ENCODE peak calls at places on chromosomes 2 and 18, in nine cellular contexts. One of them, this sample, is unnamed.

GRCh38 chr2:128580988-128581848 is 262.6 kb upstream of the HS6ST1 start:
- DNase-seq in ovary: no peak
- DNase-seq in CD4-positive, CD25-positive, alpha-beta regulatory T cell: no peak
- DNase-seq in CD8-positive, alpha-beta memory T cell: no peak
- DNase-seq in aorta: no peak
- DNase-seq in coronary artery: no peak
- DNase-seq in GM23248: no peak
- DNase-seq in brain microvascular endothelial cell: no peak
- DNase-seq in left ventricle myocardium inferior: no peak
- DNase-seq in this sample: no peak

GRCh38 chr2:111117666-111118454 is 2.9 kb upstream of the BCL2L11 start:
- DNase-seq in ovary: peak; percentile 42
- DNase-seq in CD4-positive, CD25-positive, alpha-beta regulatory T cell: no peak
- DNase-seq in CD8-positive, alpha-beta memory T cell: no peak
- DNase-seq in aorta: peak; percentile 82
- DNase-seq in coronary artery: no peak
- DNase-seq in GM23248: peak; percentile 74
- DNase-seq in brain microvascular endothelial cell: peak; percentile 68
- DNase-seq in left ventricle myocardium inferior: peak; percentile 36
- DNase-seq in this sample: no peak

GRCh38 chr18:51751901-51752300 is 554.4 kb upstream of the MEX3C start:
- DNase-seq in ovary: no peak
- DNase-seq in CD4-positive, CD25-positive, alpha-beta regulatory T cell: no peak
- DNase-seq in CD8-positive, alpha-beta memory T cell: no peak
- DNase-seq in aorta: no peak
- DNase-seq in coronary artery: no peak
- DNase-seq in GM23248: peak; percentile 2
- DNase-seq in brain microvascular endothelial cell: no peak
- DNase-seq in left ventricle myocardium inferior: no peak
- DNase-seq in this sample: no peak

GRCh38 chr2:46647041-46647440 is 167.7 kb downstream of the TMEM247 start:
- DNase-seq in ovary: no peak
- DNase-seq in CD4-positive, CD25-positive, alpha-beta regulatory T cell: no peak
- DNase-seq in CD8-positive, alpha-beta memory T cell: no peak
- DNase-seq in aorta: no peak
- DNase-seq in coronary artery: no peak
- DNase-seq in GM23248: no peak
- DNase-seq in brain microvascular endothelial cell: no peak
- DNase-seq in left ventricle myocardium inferior: no peak
- DNase-seq in this sample: no peak

GRCh38 chr2:148560501-148560900 is 84.0 kb upstream of the EPC2 start:
- DNase-seq in ovary: no peak
- DNase-seq in CD4-positive, CD25-positive, alpha-beta regulatory T cell: no peak
- DNase-seq in CD8-positive, alpha-beta memory T cell: no peak
- DNase-seq in aorta: no peak
- DNase-seq in coronary artery: no peak
- DNase-seq in GM23248: no peak
- DNase-seq in brain microvascular endothelial cell: no peak
- DNase-seq in left ventricle myocardium inferior: no peak
- DNase-seq in this sample: no peak

GRCh38 chr2:10342245-10342951 is 39.7 kb downstream of the HPCAL1 start:
- DNase-seq in ovary: no peak
- DNase-seq in CD4-positive, CD25-positive, alpha-beta regulatory T cell: no peak
- DNase-seq in CD8-positive, alpha-beta memory T cell: no peak
- DNase-seq in aorta: peak; percentile 70
- DNase-seq in coronary artery: no peak
- DNase-seq in GM23248: peak; percentile 43
- DNase-seq in brain microvascular endothelial cell: no peak
- DNase-seq in left ventricle myocardium inferior: no peak
- DNase-seq in this sample: peak; percentile 70

GRCh38 chr2:112692914-112693313 is 27.9 kb upstream of the NT5DC4 start:
- DNase-seq in ovary: no peak
- DNase-seq in CD4-positive, CD25-positive, alpha-beta regulatory T cell: no peak
- DNase-seq in CD8-positive, alpha-beta memory T cell: no peak
- DNase-seq in aorta: no peak
- DNase-seq in coronary artery: no peak
- DNase-seq in GM23248: peak; percentile 51
- DNase-seq in brain microvascular endothelial cell: no peak
- DNase-seq in left ventricle myocardium inferior: no peak
- DNase-seq in this sample: no peak

GRCh38 chr2:29269095-29270090 is 154.2 kb downstream of the CLIP4 start:
- DNase-seq in ovary: no peak
- DNase-seq in CD4-positive, CD25-positive, alpha-beta regulatory T cell: no peak
- DNase-seq in CD8-positive, alpha-beta memory T cell: no peak
- DNase-seq in aorta: no peak
- DNase-seq in coronary artery: peak; percentile 49
- DNase-seq in GM23248: no peak
- DNase-seq in brain microvascular endothelial cell: no peak
- DNase-seq in left ventricle myocardium inferior: no peak
- DNase-seq in this sample: peak; percentile 15

GRCh38 chr2:47072728-47073191 is 82.3 kb downstream of the STPG4 start:
- DNase-seq in ovary: peak; percentile 61
- DNase-seq in CD4-positive, CD25-positive, alpha-beta regulatory T cell: no peak
- DNase-seq in CD8-positive, alpha-beta memory T cell: peak; percentile 6
- DNase-seq in aorta: no peak
- DNase-seq in coronary artery: no peak
- DNase-seq in GM23248: no peak
- DNase-seq in brain microvascular endothelial cell: no peak
- DNase-seq in left ventricle myocardium inferior: peak; percentile 63
- DNase-seq in this sample: no peak

GRCh38 chr18:73791081-73791480 is 356.6 kb downstream of the FBXO15 start:
- DNase-seq in ovary: no peak
- DNase-seq in CD4-positive, CD25-positive, alpha-beta regulatory T cell: no peak
- DNase-seq in CD8-positive, alpha-beta memory T cell: no peak
- DNase-seq in aorta: no peak
- DNase-seq in coronary artery: no peak
- DNase-seq in GM23248: peak; percentile 35
- DNase-seq in brain microvascular endothelial cell: no peak
- DNase-seq in left ventricle myocardium inferior: no peak
- DNase-seq in this sample: no peak

GRCh38 chr2:25453199-25453903 is 111.6 kb upstream of the DNMT3A start:
- DNase-seq in ovary: no peak
- DNase-seq in CD4-positive, CD25-positive, alpha-beta regulatory T cell: no peak
- DNase-seq in CD8-positive, alpha-beta memory T cell: no peak
- DNase-seq in aorta: no peak
- DNase-seq in coronary artery: no peak
- DNase-seq in GM23248: peak; percentile 48
- DNase-seq in brain microvascular endothelial cell: no peak
- DNase-seq in left ventricle myocardium inferior: no peak
- DNase-seq in this sample: no peak

GRCh38 chr2:104969564-104969963 is 68.3 kb upstream of the MRPS9 start:
- DNase-seq in ovary: no peak
- DNase-seq in CD4-positive, CD25-positive, alpha-beta regulatory T cell: no peak
- DNase-seq in CD8-positive, alpha-beta memory T cell: no peak
- DNase-seq in aorta: no peak
- DNase-seq in coronary artery: no peak
- DNase-seq in GM23248: no peak
- DNase-seq in brain microvascular endothelial cell: no peak
- DNase-seq in left ventricle myocardium inferior: no peak
- DNase-seq in this sample: no peak

GRCh38 chr18:31587538-31587937 is 4.1 kb upstream of the TTR start:
- DNase-seq in ovary: no peak
- DNase-seq in CD4-positive, CD25-positive, alpha-beta regulatory T cell: no peak
- DNase-seq in CD8-positive, alpha-beta memory T cell: no peak
- DNase-seq in aorta: no peak
- DNase-seq in coronary artery: no peak
- DNase-seq in GM23248: no peak
- DNase-seq in brain microvascular endothelial cell: no peak
- DNase-seq in left ventricle myocardium inferior: no peak
- DNase-seq in this sample: no peak

GRCh38 chr18:79502785-79503184 is 107.1 kb downstream of the NFATC1 start:
- DNase-seq in ovary: no peak
- DNase-seq in CD4-positive, CD25-positive, alpha-beta regulatory T cell: no peak
- DNase-seq in CD8-positive, alpha-beta memory T cell: no peak
- DNase-seq in aorta: no peak
- DNase-seq in coronary artery: no peak
- DNase-seq in GM23248: peak; percentile 58
- DNase-seq in brain microvascular endothelial cell: no peak
- DNase-seq in left ventricle myocardium inferior: no peak
- DNase-seq in this sample: no peak

GRCh38 chr2:222572264-222572721 is 83.6 kb downstream of the FARSB start:
- DNase-seq in ovary: no peak
- DNase-seq in CD4-positive, CD25-positive, alpha-beta regulatory T cell: no peak
- DNase-seq in CD8-positive, alpha-beta memory T cell: no peak
- DNase-seq in aorta: no peak
- DNase-seq in coronary artery: no peak
- DNase-seq in GM23248: no peak
- DNase-seq in brain microvascular endothelial cell: peak; percentile 10
- DNase-seq in left ventricle myocardium inferior: no peak
- DNase-seq in this sample: no peak

GRCh38 chr2:31002510-31002909 is 135.7 kb downstream of the GALNT14 start:
- DNase-seq in ovary: no peak
- DNase-seq in CD4-positive, CD25-positive, alpha-beta regulatory T cell: no peak
- DNase-seq in CD8-positive, alpha-beta memory T cell: no peak
- DNase-seq in aorta: no peak
- DNase-seq in coronary artery: no peak
- DNase-seq in GM23248: no peak
- DNase-seq in brain microvascular endothelial cell: no peak
- DNase-seq in left ventricle myocardium inferior: no peak
- DNase-seq in this sample: no peak

GRCh38 chr2:162582357-162582798 is 238.4 kb downstream of the GCA start:
- DNase-seq in ovary: no peak
- DNase-seq in CD4-positive, CD25-positive, alpha-beta regulatory T cell: no peak
- DNase-seq in CD8-positive, alpha-beta memory T cell: no peak
- DNase-seq in aorta: no peak
- DNase-seq in coronary artery: no peak
- DNase-seq in GM23248: no peak
- DNase-seq in brain microvascular endothelial cell: peak; percentile 54
- DNase-seq in left ventricle myocardium inferior: no peak
- DNase-seq in this sample: no peak

GRCh38 chr18:14767474-14767873 is 19.5 kb downstream of the ANKRD30B start:
- DNase-seq in ovary: no peak
- DNase-seq in CD4-positive, CD25-positive, alpha-beta regulatory T cell: no peak
- DNase-seq in CD8-positive, alpha-beta memory T cell: no peak
- DNase-seq in aorta: no peak
- DNase-seq in coronary artery: no peak
- DNase-seq in GM23248: no peak
- DNase-seq in brain microvascular endothelial cell: no peak
- DNase-seq in left ventricle myocardium inferior: no peak
- DNase-seq in this sample: no peak

GRCh38 chr2:20667531-20668401 is 822 bp downstream of the GDF7 start:
- DNase-seq in ovary: peak; percentile 36
- DNase-seq in CD4-positive, CD25-positive, alpha-beta regulatory T cell: no peak
- DNase-seq in CD8-positive, alpha-beta memory T cell: no peak
- DNase-seq in aorta: no peak
- DNase-seq in coronary artery: no peak
- DNase-seq in GM23248: no peak
- DNase-seq in brain microvascular endothelial cell: no peak
- DNase-seq in left ventricle myocardium inferior: no peak
- DNase-seq in this sample: no peak

GRCh38 chr2:45275235-45275805 is 266.1 kb upstream of the SIX2 start:
- DNase-seq in ovary: no peak
- DNase-seq in CD4-positive, CD25-positive, alpha-beta regulatory T cell: no peak
- DNase-seq in CD8-positive, alpha-beta memory T cell: no peak
- DNase-seq in aorta: no peak
- DNase-seq in coronary artery: no peak
- DNase-seq in GM23248: peak; percentile 55
- DNase-seq in brain microvascular endothelial cell: peak; percentile 56
- DNase-seq in left ventricle myocardium inferior: no peak
- DNase-seq in this sample: no peak

GRCh38 chr2:45274190-45274926 is 265.1 kb upstream of the SIX2 start:
- DNase-seq in ovary: no peak
- DNase-seq in CD4-positive, CD25-positive, alpha-beta regulatory T cell: no peak
- DNase-seq in CD8-positive, alpha-beta memory T cell: no peak
- DNase-seq in aorta: no peak
- DNase-seq in coronary artery: no peak
- DNase-seq in GM23248: no peak
- DNase-seq in brain microvascular endothelial cell: no peak
- DNase-seq in left ventricle myocardium inferior: no peak
- DNase-seq in this sample: no peak

GRCh38 chr2:45276914-45277313 is 267.7 kb upstream of the SIX2 start:
- DNase-seq in ovary: no peak
- DNase-seq in CD4-positive, CD25-positive, alpha-beta regulatory T cell: no peak
- DNase-seq in CD8-positive, alpha-beta memory T cell: no peak
- DNase-seq in aorta: no peak
- DNase-seq in coronary artery: no peak
- DNase-seq in GM23248: no peak
- DNase-seq in brain microvascular endothelial cell: peak; percentile 18
- DNase-seq in left ventricle myocardium inferior: no peak
- DNase-seq in this sample: no peak

GRCh38 chr2:45273412-45274189 is 264.3 kb upstream of the SIX2 start:
- DNase-seq in ovary: no peak
- DNase-seq in CD4-positive, CD25-positive, alpha-beta regulatory T cell: no peak
- DNase-seq in CD8-positive, alpha-beta memory T cell: no peak
- DNase-seq in aorta: no peak
- DNase-seq in coronary artery: no peak
- DNase-seq in GM23248: no peak
- DNase-seq in brain microvascular endothelial cell: no peak
- DNase-seq in left ventricle myocardium inferior: no peak
- DNase-seq in this sample: no peak

GRCh38 chr2:45275806-45276205 is 266.6 kb upstream of the SIX2 start:
- DNase-seq in ovary: no peak
- DNase-seq in CD4-positive, CD25-positive, alpha-beta regulatory T cell: no peak
- DNase-seq in CD8-positive, alpha-beta memory T cell: no peak
- DNase-seq in aorta: no peak
- DNase-seq in coronary artery: no peak
- DNase-seq in GM23248: no peak
- DNase-seq in brain microvascular endothelial cell: no peak
- DNase-seq in left ventricle myocardium inferior: no peak
- DNase-seq in this sample: no peak
- H3K27ac ChIP-seq in ovary: no peak overlapping the region
- H3K27ac ChIP-seq in CD4-positive, CD25-positive, alpha-beta regulatory T cell: no peak overlapping the region
- H3K27ac ChIP-seq in CD8-positive, alpha-beta memory T cell: no peak overlapping the region
- H3K27ac ChIP-seq in aorta: no peak overlapping the region
- H3K27ac ChIP-seq in coronary artery: no peak overlapping the region
- H3K27ac ChIP-seq in GM23248: no peak overlapping the region
- H3K27ac ChIP-seq in brain microvascular endothelial cell: peak overlapping the region; percentile 8
- H3K27ac ChIP-seq in left ventricle myocardium inferior: no peak overlapping the region
- H3K27ac ChIP-seq in this sample: no peak overlapping the region

GRCh38 chr2:48940606-48941005 is 185.1 kb upstream of the LHCGR start:
- DNase-seq in ovary: no peak
- DNase-seq in CD4-positive, CD25-positive, alpha-beta regulatory T cell: no peak
- DNase-seq in CD8-positive, alpha-beta memory T cell: no peak
- DNase-seq in aorta: no peak
- DNase-seq in coronary artery: no peak
- DNase-seq in GM23248: no peak
- DNase-seq in brain microvascular endothelial cell: peak; percentile 0
- DNase-seq in left ventricle myocardium inferior: no peak
- DNase-seq in this sample: no peak
- H3K27ac ChIP-seq in ovary: no peak overlapping the region
- H3K27ac ChIP-seq in CD4-positive, CD25-positive, alpha-beta regulatory T cell: no peak overlapping the region
- H3K27ac ChIP-seq in CD8-positive, alpha-beta memory T cell: no peak overlapping the region
- H3K27ac ChIP-seq in aorta: no peak overlapping the region
- H3K27ac ChIP-seq in coronary artery: no peak overlapping the region
- H3K27ac ChIP-seq in GM23248: no peak overlapping the region
- H3K27ac ChIP-seq in brain microvascular endothelial cell: no peak overlapping the region
- H3K27ac ChIP-seq in left ventricle myocardium inferior: no peak overlapping the region
- H3K27ac ChIP-seq in this sample: no peak overlapping the region

GRCh38 chr2:241615041-241615440 is 21.9 kb downstream of the THAP4 start:
- DNase-seq in ovary: no peak
- DNase-seq in CD4-positive, CD25-positive, alpha-beta regulatory T cell: no peak
- DNase-seq in CD8-positive, alpha-beta memory T cell: no peak
- DNase-seq in aorta: no peak
- DNase-seq in coronary artery: no peak
- DNase-seq in GM23248: no peak
- DNase-seq in brain microvascular endothelial cell: no peak
- DNase-seq in left ventricle myocardium inferior: no peak
- DNase-seq in this sample: no peak
- H3K27ac ChIP-seq in ovary: no peak overlapping the region
- H3K27ac ChIP-seq in CD4-positive, CD25-positive, alpha-beta regulatory T cell: no peak overlapping the region
- H3K27ac ChIP-seq in CD8-positive, alpha-beta memory T cell: no peak overlapping the region
- H3K27ac ChIP-seq in aorta: no peak overlapping the region
- H3K27ac ChIP-seq in coronary artery: no peak overlapping the region
- H3K27ac ChIP-seq in GM23248: no peak overlapping the region
- H3K27ac ChIP-seq in brain microvascular endothelial cell: no peak overlapping the region
- H3K27ac ChIP-seq in left ventricle myocardium inferior: no peak overlapping the region
- H3K27ac ChIP-seq in this sample: no peak overlapping the region

GRCh38 chr2:9248363-9248762 is 41.8 kb downstream of the ASAP2 start:
- DNase-seq in ovary: no peak
- DNase-seq in CD4-positive, CD25-positive, alpha-beta regulatory T cell: no peak
- DNase-seq in CD8-positive, alpha-beta memory T cell: no peak
- DNase-seq in aorta: no peak
- DNase-seq in coronary artery: no peak
- DNase-seq in GM23248: no peak
- DNase-seq in brain microvascular endothelial cell: no peak
- DNase-seq in left ventricle myocardium inferior: no peak
- DNase-seq in this sample: no peak
- H3K27ac ChIP-seq in ovary: no peak overlapping the region
- H3K27ac ChIP-seq in CD4-positive, CD25-positive, alpha-beta regulatory T cell: no peak overlapping the region
- H3K27ac ChIP-seq in CD8-positive, alpha-beta memory T cell: no peak overlapping the region
- H3K27ac ChIP-seq in aorta: no peak overlapping the region
- H3K27ac ChIP-seq in coronary artery: peak overlapping the region; percentile 86
- H3K27ac ChIP-seq in GM23248: peak overlapping the region; percentile 95
- H3K27ac ChIP-seq in brain microvascular endothelial cell: peak overlapping the region; percentile 70
- H3K27ac ChIP-seq in left ventricle myocardium inferior: peak overlapping the region; percentile 62
- H3K27ac ChIP-seq in this sample: no peak overlapping the region

This sample was measured in testis.